ENCODE peak calls at places on chromosomes 2 and 18, in ten cellular contexts. One of them, this sample, is unnamed.

GRCh38 chr2:241816431-241817121 is 7.6 kb downstream of the NEU4 start:
- DNase-seq in T follicular helper cell: no peak
- DNase-seq in activated naive CD4-positive, alpha-beta T cell treated with anti-CD3 and anti-CD28 coated beads, Interleukin-2, amount 50 U/mL, for 16 hours: no peak
- DNase-seq in epithelial cell of prostate: no peak
- DNase-seq in M059J: no peak
- DNase-seq in HT-29: no peak
- DNase-seq in adipocyte: no peak
- DNase-seq in PC-3: no peak
- DNase-seq in uterus: no peak
- DNase-seq in MCF 10A: no peak
- DNase-seq in this sample: no peak

GRCh38 chr2:190060019-190060418 is 2.5 kb downstream of the MSTN start:
- DNase-seq in T follicular helper cell: no peak
- DNase-seq in activated naive CD4-positive, alpha-beta T cell treated with anti-CD3 and anti-CD28 coated beads, Interleukin-2, amount 50 U/mL, for 16 hours: no peak
- DNase-seq in epithelial cell of prostate: no peak
- DNase-seq in M059J: no peak
- DNase-seq in HT-29: no peak
- DNase-seq in adipocyte: no peak
- DNase-seq in PC-3: no peak
- DNase-seq in uterus: no peak
- DNase-seq in MCF 10A: no peak
- DNase-seq in this sample: no peak

GRCh38 chr2:57371186-57371585 is 675.4 kb upstream of the VRK2 start:
- DNase-seq in T follicular helper cell: no peak
- DNase-seq in activated naive CD4-positive, alpha-beta T cell treated with anti-CD3 and anti-CD28 coated beads, Interleukin-2, amount 50 U/mL, for 16 hours: no peak
- DNase-seq in epithelial cell of prostate: no peak
- DNase-seq in M059J: peak
- DNase-seq in HT-29: no peak
- DNase-seq in adipocyte: no peak
- DNase-seq in PC-3: no peak
- DNase-seq in uterus: no peak
- DNase-seq in MCF 10A: no peak
- DNase-seq in this sample: peak

GRCh38 chr2:176999331-176999730 is 213.3 kb upstream of the HNRNPA3 start:
- DNase-seq in T follicular helper cell: no peak
- DNase-seq in activated naive CD4-positive, alpha-beta T cell treated with anti-CD3 and anti-CD28 coated beads, Interleukin-2, amount 50 U/mL, for 16 hours: no peak
- DNase-seq in epithelial cell of prostate: no peak
- DNase-seq in M059J: peak
- DNase-seq in HT-29: no peak
- DNase-seq in adipocyte: peak
- DNase-seq in PC-3: no peak
- DNase-seq in uterus: no peak
- DNase-seq in MCF 10A: peak
- DNase-seq in this sample: no peak

GRCh38 chr18:44036500-44036899 is 644.2 kb upstream of the SETBP1 start:
- DNase-seq in T follicular helper cell: no peak
- DNase-seq in activated naive CD4-positive, alpha-beta T cell treated with anti-CD3 and anti-CD28 coated beads, Interleukin-2, amount 50 U/mL, for 16 hours: no peak
- DNase-seq in epithelial cell of prostate: no peak
- DNase-seq in M059J: peak
- DNase-seq in HT-29: no peak
- DNase-seq in adipocyte: no peak
- DNase-seq in PC-3: no peak
- DNase-seq in uterus: no peak
- DNase-seq in MCF 10A: peak
- DNase-seq in this sample: no peak

GRCh38 chr2:136154384-136154783 is 36.4 kb upstream of the CXCR4 start:
- DNase-seq in T follicular helper cell: no peak
- DNase-seq in activated naive CD4-positive, alpha-beta T cell treated with anti-CD3 and anti-CD28 coated beads, Interleukin-2, amount 50 U/mL, for 16 hours: no peak
- DNase-seq in epithelial cell of prostate: no peak
- DNase-seq in M059J: no peak
- DNase-seq in HT-29: no peak
- DNase-seq in adipocyte: no peak
- DNase-seq in PC-3: no peak
- DNase-seq in uterus: no peak
- DNase-seq in MCF 10A: no peak
- DNase-seq in this sample: peak

GRCh38 chr2:57373530-57373929 is 673.1 kb upstream of the VRK2 start:
- DNase-seq in T follicular helper cell: no peak
- DNase-seq in activated naive CD4-positive, alpha-beta T cell treated with anti-CD3 and anti-CD28 coated beads, Interleukin-2, amount 50 U/mL, for 16 hours: no peak
- DNase-seq in epithelial cell of prostate: peak
- DNase-seq in M059J: peak
- DNase-seq in HT-29: peak
- DNase-seq in adipocyte: peak
- DNase-seq in PC-3: peak
- DNase-seq in uterus: no peak
- DNase-seq in MCF 10A: peak
- DNase-seq in this sample: no peak

GRCh38 chr2:105969552-105969951 is 224.5 kb downstream of the UXS1 start:
- DNase-seq in T follicular helper cell: no peak
- DNase-seq in activated naive CD4-positive, alpha-beta T cell treated with anti-CD3 and anti-CD28 coated beads, Interleukin-2, amount 50 U/mL, for 16 hours: no peak
- DNase-seq in epithelial cell of prostate: no peak
- DNase-seq in M059J: peak
- DNase-seq in HT-29: peak
- DNase-seq in adipocyte: no peak
- DNase-seq in PC-3: peak
- DNase-seq in uterus: no peak
- DNase-seq in MCF 10A: peak
- DNase-seq in this sample: peak

GRCh38 chr2:202035941-202036372 is 2.3 kb downstream of the FZD7 start:
- DNase-seq in T follicular helper cell: no peak
- DNase-seq in activated naive CD4-positive, alpha-beta T cell treated with anti-CD3 and anti-CD28 coated beads, Interleukin-2, amount 50 U/mL, for 16 hours: no peak
- DNase-seq in epithelial cell of prostate: no peak
- DNase-seq in M059J: no peak
- DNase-seq in HT-29: no peak
- DNase-seq in adipocyte: no peak
- DNase-seq in PC-3: no peak
- DNase-seq in uterus: peak
- DNase-seq in MCF 10A: no peak
- DNase-seq in this sample: no peak

GRCh38 chr2:190882831-190883582 is 2.4 kb downstream of the GLS start:
- DNase-seq in T follicular helper cell: no peak
- DNase-seq in activated naive CD4-positive, alpha-beta T cell treated with anti-CD3 and anti-CD28 coated beads, Interleukin-2, amount 50 U/mL, for 16 hours: no peak
- DNase-seq in epithelial cell of prostate: no peak
- DNase-seq in M059J: peak
- DNase-seq in HT-29: peak
- DNase-seq in adipocyte: no peak
- DNase-seq in PC-3: peak
- DNase-seq in uterus: no peak
- DNase-seq in MCF 10A: peak
- DNase-seq in this sample: no peak

GRCh38 chr18:6086731-6087130 is 191.4 kb upstream of the TMEM200C start:
- DNase-seq in T follicular helper cell: no peak
- DNase-seq in activated naive CD4-positive, alpha-beta T cell treated with anti-CD3 and anti-CD28 coated beads, Interleukin-2, amount 50 U/mL, for 16 hours: no peak
- DNase-seq in epithelial cell of prostate: no peak
- DNase-seq in M059J: no peak
- DNase-seq in HT-29: no peak
- DNase-seq in adipocyte: no peak
- DNase-seq in PC-3: peak
- DNase-seq in uterus: no peak
- DNase-seq in MCF 10A: no peak
- DNase-seq in this sample: no peak

GRCh38 chr18:72107647-72108046 is 436.5 kb downstream of the CBLN2 start:
- DNase-seq in T follicular helper cell: no peak
- DNase-seq in activated naive CD4-positive, alpha-beta T cell treated with anti-CD3 and anti-CD28 coated beads, Interleukin-2, amount 50 U/mL, for 16 hours: no peak
- DNase-seq in epithelial cell of prostate: no peak
- DNase-seq in M059J: no peak
- DNase-seq in HT-29: no peak
- DNase-seq in adipocyte: peak
- DNase-seq in PC-3: peak
- DNase-seq in uterus: no peak
- DNase-seq in MCF 10A: peak
- DNase-seq in this sample: peak